ENCODE peak calls at places on chromosome 19, in seven cellular contexts. O, P, A, N, L, J and T are unnamed samples.

GRCh38 chr19:2582984-2583956 is 107.3 kb downstream of the GADD45B start:
- DNase-seq in A (no peak), L (no peak), P (no peak), N (no peak), J (no peak), O (no peak), T (no peak)

GRCh38 chr19:12785431-12786011 is 5.8 kb upstream of the JUNB start:
- DNase-seq in N (no peak), P (no peak), A (no peak), L (no peak), O (no peak), J (no peak), T (no peak)

GRCh38 chr19:5193192-5193591 is 147.4 kb downstream of the PTPRS start:
- DNase-seq in A (peak; percentile 85), P (no peak), N (peak; percentile 37), O (peak; percentile 93), L (no peak), J (peak; percentile 60), T (no peak)

GRCh38 chr19:39236527-39236926 is 8.3 kb downstream of the IFNL3 start:
- DNase-seq in P (no peak), A (no peak), J (no peak), L (no peak), O (no peak), N (no peak), T (no peak)

GRCh38 chr19:45569619-45570421 is 14.8 kb downstream of the OPA3 start:
- DNase-seq in O (peak; percentile 47), L (peak; percentile 50), A (peak; percentile 83), N (peak; percentile 74), J (peak; percentile 96), P (no peak), T (no peak)

GRCh38 chr19:33292595-33293254 is 9.6 kb downstream of the CEBPA start:
- DNase-seq in P (no peak), J (no peak), L (no peak), A (no peak), O (no peak), N (no peak), T (no peak)

GRCh38 chr19:42193706-42194105 is 23.8 kb downstream of the DEDD2 start:
- DNase-seq in N (no peak), L (no peak), J (no peak), O (no peak), P (peak; percentile 41), A (no peak), T (no peak)

GRCh38 chr19:11324079-11324661 is 15.3 kb downstream of the RAB3D start:
- DNase-seq in L (peak; percentile 83), O (no peak), P (peak; percentile 94), J (no peak), A (no peak), N (no peak), T (peak; percentile 97)

GRCh38 chr19:35784401-35785086 is 9.2 kb downstream of the ARHGAP33 start:
- DNase-seq in L (no peak), N (peak; percentile 88), J (peak; percentile 91), P (no peak), A (peak; percentile 97), O (no peak), T (no peak)

GRCh38 chr19:7188682-7189629 is 105.3 kb downstream of the INSR start:
- DNase-seq in O (no peak), A (no peak), L (no peak), P (no peak), N (no peak), J (no peak), T (peak; percentile 20)

GRCh38 chr19:54616840-54617560 is 13.3 kb upstream of the LILRB1 start:
- DNase-seq in N (no peak), L (no peak), J (no peak), A (no peak), O (no peak), P (no peak), T (no peak)

GRCh38 chr19:55467236-55468053 is 2.9 kb upstream of the C19orf85 start:
- DNase-seq in P (peak; percentile 65), L (no peak), O (no peak), A (peak; percentile 67), N (peak; percentile 27), J (peak; percentile 94), T (peak; percentile 49)

GRCh38 chr19:17419154-17419490 is 725 bp upstream of the MVB12A start:
- DNase-seq in P (no peak), N (no peak), J (no peak), L (no peak), A (no peak), O (no peak), T (peak; percentile 43)

DNA sequence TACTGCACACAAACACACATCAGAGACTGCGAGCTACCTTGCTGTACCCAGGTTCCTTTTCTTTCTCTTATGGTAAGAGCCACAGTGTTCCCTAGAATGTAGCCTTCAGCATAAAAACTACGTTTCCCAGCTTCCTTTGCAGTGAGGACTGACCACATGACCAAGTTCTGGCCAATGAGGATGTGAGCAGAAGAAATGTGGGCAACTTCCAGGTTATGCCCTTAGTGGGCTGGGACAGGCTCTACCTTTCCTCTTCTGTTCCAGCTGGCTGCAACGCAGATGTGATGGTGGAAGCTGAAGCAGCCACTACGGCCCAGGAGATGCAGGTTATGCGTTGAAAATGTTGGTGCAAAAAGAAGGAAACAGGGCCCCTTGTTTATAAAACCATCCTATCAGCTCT is 27.5 kb downstream of the VRK3 start:
- DNase-seq in N (peak; percentile 81), P (peak; percentile 13), L (no peak), J (peak; percentile 51), O (no peak), A (peak; percentile 75), T (peak; percentile 29)
- H2BK120ac ChIP-seq in N (no peak overlapping the region), P (no peak overlapping the region), L (no peak overlapping the region), J (no peak overlapping the region), O (no peak overlapping the region), A (no peak overlapping the region), T (no peak overlapping the region)

GRCh38 chr19:51125421-51126075 is 842 bp downstream of the SIGLEC9 start:
- DNase-seq in N (no peak), A (no peak), P (no peak), O (no peak), J (no peak), L (no peak), T (no peak)
- H3K23ac ChIP-seq in N (no peak overlapping the region), A (no peak overlapping the region), P (no peak overlapping the region), O (peak overlapping the region; percentile 49), J (no peak overlapping the region), L (no peak overlapping the region), T (no peak overlapping the region)

DNA sequence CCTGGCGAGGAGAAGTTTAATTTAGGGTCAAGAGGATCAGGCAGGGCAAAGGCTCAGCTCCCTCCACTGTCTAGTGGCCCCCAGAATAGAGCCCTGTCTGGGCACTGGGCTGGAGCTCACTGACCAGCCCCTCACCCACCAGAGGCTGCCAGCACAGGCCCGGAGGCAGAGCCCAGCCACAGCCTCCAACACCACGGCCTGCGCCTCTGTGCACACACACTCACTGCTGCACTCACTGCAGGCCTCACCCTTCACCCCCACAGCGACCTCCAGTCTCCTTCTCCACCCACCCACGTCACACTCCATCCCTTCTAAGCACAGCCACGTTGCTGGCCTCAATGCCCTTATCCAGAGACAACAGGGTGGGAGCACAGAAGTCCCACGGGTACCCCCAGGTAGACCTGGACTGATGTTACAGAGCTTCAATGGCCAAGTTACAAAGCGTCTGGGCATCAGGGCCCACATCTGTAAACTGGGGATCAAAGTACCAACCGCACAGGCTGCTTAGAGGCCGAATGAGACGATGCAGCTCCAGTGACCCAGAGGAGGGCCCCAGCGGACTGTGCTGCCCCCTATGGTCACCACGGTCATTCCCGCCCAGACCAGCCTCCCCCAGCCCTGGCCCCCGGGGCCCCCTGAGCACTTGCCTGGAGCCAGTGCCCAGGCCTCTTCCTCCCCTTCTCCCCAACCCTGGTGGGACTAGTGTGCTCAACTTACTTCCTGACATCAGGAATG is 4.5 kb upstream of the PRKD2 start:
- DNase-seq in P (no peak), L (no peak), A (peak; percentile 56), N (no peak), O (no peak), J (peak; percentile 67), T (no peak)
- H3K4me1 ChIP-seq in P (peaks cover 2% of the 10 kb centered on the region), L (peaks cover 6% of the 10 kb centered on the region), A (no peaks in the 10 kb centered on the region), N (no peaks in the 10 kb centered on the region), O (peaks cover 3% of the 10 kb centered on the region), J (no peaks in the 10 kb centered on the region), T (peaks cover 33% of the 10 kb centered on the region)

DNA sequence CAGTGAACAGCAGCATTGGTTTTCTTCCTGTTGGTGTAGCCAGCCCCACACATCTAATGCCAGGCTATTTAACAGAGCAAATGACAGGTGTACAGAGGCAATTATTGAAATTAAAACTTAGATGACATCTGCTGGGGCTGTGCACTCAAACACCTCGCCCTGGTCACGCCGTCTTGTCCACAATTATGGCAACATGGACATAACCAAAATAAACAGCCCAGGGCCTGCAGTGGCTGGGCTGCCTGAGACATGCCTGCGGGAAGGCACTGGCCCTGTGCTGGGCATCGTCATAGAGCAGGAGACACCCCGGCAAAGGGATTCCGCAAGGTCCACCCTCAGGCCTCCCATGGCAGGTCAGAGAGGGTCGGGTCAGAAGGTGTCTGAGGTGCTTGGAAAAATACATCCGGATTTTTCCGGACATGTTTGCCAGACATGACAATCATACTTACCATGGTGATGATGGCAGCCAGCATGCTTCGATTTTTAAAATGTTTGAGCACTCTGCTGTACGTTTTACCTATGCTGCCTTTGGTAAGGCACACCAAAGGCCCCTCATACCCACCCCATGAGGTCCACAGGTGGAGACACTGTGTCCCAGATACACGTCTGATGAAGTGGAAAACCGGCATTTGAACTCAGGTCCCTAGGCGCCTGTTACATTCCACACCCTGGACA is 47.8 kb downstream of the TSHZ3 start:
- DNase-seq in N (no peak), A (no peak), P (no peak), J (no peak), L (peak; percentile 91), O (no peak), T (no peak)
- H2BK120ac ChIP-seq in N (no peak overlapping the region), A (no peak overlapping the region), P (no peak overlapping the region), J (no peak overlapping the region), L (no peak overlapping the region), O (peak overlapping the region; percentile 24), T (no peak overlapping the region)